ENCODE peak calls at places on chromosome 11, in five cellular contexts. One of them, this sample, is unnamed.

GRCh38 chr11:95092549-95093324 is 3.1 kb downstream of the ENDOD1 start:
- DNase-seq in M059J: peak
- DNase-seq in right atrium auricular region: no peak
- DNase-seq in HS-27A: peak
- DNase-seq in cardiac muscle cell: peak
- DNase-seq in this sample: no peak

GRCh38 chr11:9574556-9574805 is 1.0 kb downstream of the WEE1 start:
- DNase-seq in cardiac muscle cell: peak
- DNase-seq in M059J: peak
- DNase-seq in right atrium auricular region: no peak
- DNase-seq in HS-27A: no peak
- DNase-seq in this sample: no peak

GRCh38 chr11:64146036-64146943 is 19.6 kb downstream of the MACROD1 start:
- DNase-seq in right atrium auricular region: no peak
- DNase-seq in M059J: peak
- DNase-seq in cardiac muscle cell: peak
- DNase-seq in HS-27A: no peak
- DNase-seq in this sample: no peak

GRCh38 chr11:79400717-79401330 is 40.0 kb downstream of the TENM4 start:
- DNase-seq in cardiac muscle cell: peak
- DNase-seq in right atrium auricular region: no peak
- DNase-seq in M059J: peak
- DNase-seq in HS-27A: no peak
- DNase-seq in this sample: no peak

GRCh38 chr11:35185696-35186095 is 46.7 kb downstream of the CD44 start:
- DNase-seq in right atrium auricular region: no peak
- DNase-seq in cardiac muscle cell: peak
- DNase-seq in HS-27A: no peak
- DNase-seq in M059J: no peak
- DNase-seq in this sample: no peak

GRCh38 chr11:42762348-42762747 is 549.4 kb upstream of the API5 start:
- DNase-seq in M059J: no peak
- DNase-seq in cardiac muscle cell: no peak
- DNase-seq in HS-27A: no peak
- DNase-seq in right atrium auricular region: no peak
- DNase-seq in this sample: no peak

GRCh38 chr11:117831661-117832415 is 7.3 kb upstream of the FXYD2 start:
- DNase-seq in M059J: no peak
- DNase-seq in right atrium auricular region: no peak
- DNase-seq in cardiac muscle cell: no peak
- DNase-seq in HS-27A: no peak
- DNase-seq in this sample: no peak

GRCh38 chr11:104918113-104918824 is 20.0 kb upstream of the CASP12 start:
- DNase-seq in HS-27A: no peak
- DNase-seq in cardiac muscle cell: peak
- DNase-seq in M059J: peak
- DNase-seq in right atrium auricular region: no peak
- DNase-seq in this sample: no peak

GRCh38 chr11:68448604-68449011 is 11.9 kb upstream of the PPP6R3 start:
- DNase-seq in HS-27A: no peak
- DNase-seq in M059J: no peak
- DNase-seq in cardiac muscle cell: no peak
- DNase-seq in right atrium auricular region: no peak
- DNase-seq in this sample: no peak

GRCh38 chr11:131446657-131447056 is 76.2 kb downstream of the NTM start:
- DNase-seq in cardiac muscle cell: no peak
- DNase-seq in right atrium auricular region: no peak
- DNase-seq in M059J: no peak
- DNase-seq in HS-27A: no peak
- DNase-seq in this sample: no peak

This sample was measured in esophagus muscularis mucosa.